ENCODE peak calls at places on chromosome 19, in ten cellular contexts. K is myocyte, Z is AG09319, E is dorsolateral prefrontal cortex, P is fibroblast of lung, L is BJ, J is fibroblast of mammary gland, T is uterus, M is nephron progenitor cell, S is HS-5. I is an unnamed sample.

GRCh38 chr19:16588089-16588823 is 16.0 kb upstream of the SLC35E1 start:
- DNase-seq in P (peak), L (no peak), E (peak), J (peak), Z (no peak), S (no peak), T (peak), K (no peak), M (no peak), I (peak)

GRCh38 chr19:50202962-50203280 is 501 bp upstream of the MYH14 start:
- DNase-seq in L (no peak), T (no peak), M (no peak), E (no peak), K (no peak), S (no peak), J (no peak), P (no peak), Z (no peak), I (no peak)

GRCh38 chr19:32812571-32812970 is 57.0 kb downstream of the SLC7A9 start:
- DNase-seq in Z (no peak), M (no peak), T (no peak), S (no peak), L (no peak), J (no peak), E (no peak), P (no peak), K (no peak), I (no peak)

GRCh38 chr19:1649706-1650626 is 2.4 kb downstream of the TCF3 start:
- DNase-seq in T (no peak), M (no peak), J (no peak), L (no peak), Z (no peak), E (no peak), P (no peak), S (no peak), K (no peak), I (no peak)

GRCh38 chr19:48244289-48244688 is 11.4 kb downstream of the CARD8 start:
- DNase-seq in Z (no peak), L (no peak), K (no peak), E (no peak), M (no peak), T (no peak), J (no peak), S (no peak), P (peak), I (no peak)

GRCh38 chr19:18117692-18118378 is 20.3 kb downstream of the MAST3 start:
- DNase-seq in M (peak), T (peak), P (peak), S (peak), J (peak), K (peak), E (peak), Z (peak), L (no peak), I (peak)

GRCh38 chr19:39166571-39167391 is 30.0 kb upstream of the NCCRP1 start:
- DNase-seq in S (no peak), M (peak), T (peak), Z (no peak), E (no peak), J (no peak), P (no peak), K (peak), L (no peak), I (peak)

GRCh38 chr19:16118489-16119033 is 6.9 kb downstream of the RAB8A start:
- DNase-seq in K (no peak), S (no peak), P (no peak), J (no peak), T (no peak), M (no peak), E (no peak), Z (no peak), L (no peak), I (no peak)

GRCh38 chr19:33726756-33727155 is 69.9 kb upstream of the KCTD15 start:
- DNase-seq in L (no peak), M (no peak), K (no peak), Z (no peak), P (no peak), J (no peak), E (no peak), S (no peak), T (no peak), I (peak)

GRCh38 chr19:51098366-51099069 is 9.7 kb downstream of the CTU1 start:
- DNase-seq in T (no peak), M (no peak), J (peak), E (no peak), L (no peak), S (no peak), P (peak), K (no peak), Z (no peak), I (no peak)

GRCh38 chr19:46616631-46617322 is 8.1 kb downstream of the PTGIR start:
- DNase-seq in E (no peak), Z (no peak), J (peak), P (peak), T (no peak), M (peak), L (no peak), S (no peak), K (peak), I (peak)

GRCh38 chr19:10290876-10291553 is 1.3 kb downstream of the ICAM5 start:
- DNase-seq in E (peak), P (no peak), Z (no peak), J (no peak), K (peak), M (peak), S (no peak), L (no peak), T (no peak), I (peak)

GRCh38 chr19:4350726-4351125 is 7.4 kb downstream of the MPND start:
- DNase-seq in J (no peak), K (peak), P (no peak), T (no peak), L (no peak), E (no peak), Z (no peak), M (no peak), S (no peak), I (no peak)

GRCh38 chr19:48547722-48548121 is 4.2 kb upstream of the SULT2B1 start:
- DNase-seq in L (no peak), K (no peak), M (no peak), S (no peak), P (no peak), J (no peak), E (no peak), T (no peak), Z (no peak), I (no peak)

GRCh38 chr19:8922591-8922990 is 87.6 kb downstream of the MUC16 start:
- DNase-seq in J (no peak), K (no peak), E (no peak), L (no peak), T (no peak), P (no peak), M (no peak), S (no peak), Z (no peak), I (peak)

GRCh38 chr19:58406818-58407657 is 1.4 kb upstream of the ZNF584 start:
- DNase-seq in E (no peak), T (no peak), K (no peak), M (no peak), L (no peak), J (peak), S (no peak), P (no peak), Z (no peak), I (no peak)

GRCh38 chr19:45637890-45638667 is 1.1 kb downstream of the EML2 start:
- DNase-seq in Z (no peak), J (peak), S (no peak), M (no peak), P (peak), T (no peak), L (no peak), K (peak), E (no peak), I (no peak)

GRCh38 chr19:54896036-54896435 is 9.9 kb upstream of the NCR1 start:
- DNase-seq in T (no peak), L (no peak), M (no peak), Z (no peak), E (no peak), K (no peak), P (no peak), J (no peak), S (no peak), I (no peak)

GRCh38 chr19:46745521-46746280 is at the start of gene FKRP:
- DNase-seq in Z (no peak), K (peak), P (no peak), T (peak), E (no peak), S (no peak), M (peak), J (no peak), L (no peak), I (peak)

GRCh38 chr19:6091771-6092291 is 18.5 kb downstream of the RFX2 start:
- DNase-seq in J (peak), L (no peak), Z (no peak), M (no peak), E (no peak), P (peak), K (no peak), S (no peak), T (no peak), I (no peak)

GRCh38 chr19:48121909-48122371 is 11.3 kb upstream of the PLA2G4C start:
- DNase-seq in P (no peak), Z (no peak), M (no peak), E (no peak), J (no peak), T (no peak), S (no peak), L (peak), K (no peak), I (no peak)

GRCh38 chr19:38711726-38712153 is 32.5 kb downstream of the CAPN12 start:
- DNase-seq in T (peak), M (no peak), J (peak), E (no peak), P (peak), L (peak), Z (peak), K (peak), S (peak), I (no peak)

GRCh38 chr19:8123683-8124082 is 25.7 kb downstream of the FBN3 start:
- DNase-seq in J (no peak), Z (no peak), T (no peak), L (no peak), P (no peak), M (no peak), K (no peak), S (no peak), E (no peak), I (no peak)

GRCh38 chr19:46528601-46529447 is 33.2 kb upstream of the PNMA8B start:
- DNase-seq in Z (no peak), S (no peak), E (no peak), P (no peak), J (no peak), M (no peak), L (no peak), T (no peak), K (no peak), I (no peak)

GRCh38 chr19:4916292-4917082 is 7.2 kb downstream of the UHRF1 start:
- DNase-seq in P (no peak), E (no peak), M (no peak), L (no peak), K (no peak), J (no peak), S (no peak), T (no peak), Z (no peak), I (no peak)

GRCh38 chr19:21202865-21203494 is 61.1 kb downstream of the ZNF431 start:
- DNase-seq in S (no peak), K (peak), P (peak), Z (peak), E (no peak), T (no peak), J (peak), M (peak), L (no peak), I (peak)

GRCh38 chr19:1026189-1027019 is at the start of gene CNN2:
- DNase-seq in J (peak), E (no peak), L (no peak), M (peak), P (peak), T (peak), Z (no peak), K (peak), S (no peak), I (peak)

GRCh38 chr19:32630338-32630737 is 44.6 kb downstream of the ANKRD27 start:
- DNase-seq in P (no peak), M (no peak), E (no peak), Z (no peak), J (no peak), K (no peak), L (no peak), S (no peak), T (no peak), I (no peak)

GRCh38 chr19:3178377-3178972 is at the start of gene S1PR4:
- DNase-seq in K (no peak), E (no peak), Z (no peak), S (no peak), J (no peak), L (no peak), M (no peak), T (no peak), P (no peak), I (no peak)

GRCh38 chr19:6773323-6773931 is 919 bp downstream of the VAV1 start:
- DNase-seq in E (no peak), P (no peak), J (no peak), K (no peak), S (no peak), T (no peak), M (no peak), Z (no peak), L (no peak), I (no peak)

GRCh38 chr19:40416918-40417713 is 3.9 kb upstream of the PRX start:
- DNase-seq in P (no peak), L (no peak), K (peak), Z (no peak), E (no peak), J (no peak), T (no peak), S (no peak), M (no peak), I (peak)

GRCh38 chr19:44626067-44626624 is 12.8 kb downstream of the IGSF23 start:
- DNase-seq in J (peak), M (no peak), L (peak), T (no peak), P (peak), K (peak), E (no peak), Z (peak), S (peak), I (peak)

GRCh38 chr19:5072115-5072514 is 103.2 kb downstream of the KDM4B start:
- DNase-seq in L (no peak), M (no peak), P (no peak), E (no peak), K (no peak), Z (no peak), T (no peak), S (no peak), J (no peak), I (no peak)

GRCh38 chr19:50422397-50423278 is 3.9 kb downstream of the SPIB start:
- DNase-seq in E (no peak), L (no peak), K (no peak), S (no peak), Z (no peak), M (no peak), T (no peak), P (no peak), J (no peak), I (no peak)